ENCODE peak calls at places on chromosomes 5 and 9, in four cellular contexts. Q is GM12878, W is HepG2, T is K562. R is an unnamed sample.

GRCh38 chr5:82765765-82766164 is 311.4 kb downstream of the TMEM167A start:
- DNase-seq in Q (no peak), W (peak; percentile 53), T (no peak), R (no peak)

GRCh38 chr5:34628373-34628772 is 27.8 kb upstream of the RAI14 start:
- DNase-seq in Q (no peak), W (no peak), T (no peak), R (no peak)

GRCh38 chr5:160342413-160342941 is 27.9 kb downstream of the C1QTNF2 start:
- DNase-seq in Q (no peak), W (no peak), T (no peak), R (no peak)

GRCh38 chr5:13910637-13911288 is 33.7 kb downstream of the DNAH5 start:
- DNase-seq in Q (no peak), W (no peak), T (no peak), R (no peak)

GRCh38 chr5:113601423-113601822 is 87.9 kb downstream of the YTHDC2 start:
- DNase-seq in Q (no peak), W (no peak), T (no peak), R (no peak)

GRCh38 chr9:117815315-117815714 is 111.1 kb downstream of the TLR4 start:
- DNase-seq in Q (no peak), W (no peak), T (no peak), R (no peak)

GRCh38 chr9:3827175-3827574 is 301.4 kb upstream of the RFX3 start:
- DNase-seq in Q (no peak), W (no peak), T (no peak), R (no peak)

GRCh38 chr9:22342489-22343217 is 104.0 kb upstream of the DMRTA1 start:
- DNase-seq in Q (no peak), W (peak; percentile 27), T (no peak), R (no peak)

GRCh38 chr5:56494300-56494704 is 261.2 kb upstream of the ANKRD55 start:
- DNase-seq in Q (no peak), W (no peak), T (peak; percentile 69), R (no peak)

GRCh38 chr9:81492710-81493447 is 196.5 kb downstream of the TLE1 start:
- DNase-seq in Q (no peak), W (peak; percentile 8), T (no peak), R (no peak)

GRCh38 chr9:35406183-35406959 is 83.5 kb upstream of the RUSC2 start:
- DNase-seq in Q (no peak), W (no peak), T (peak; percentile 28), R (peak; percentile 98)

GRCh38 chr9:91047529-91047928 is 245.9 kb downstream of the SYK start:
- DNase-seq in Q (no peak), W (no peak), T (no peak), R (no peak)

GRCh38 chr5:179268399-179268952 is 76.8 kb downstream of the ADAMTS2 start:
- DNase-seq in Q (no peak), W (peak; percentile 27), T (no peak), R (no peak)

GRCh38 chr5:54243483-54244080 is 66.8 kb downstream of the ARL15 start:
- DNase-seq in Q (no peak), W (peak; percentile 31), T (peak; percentile 54), R (no peak)

GRCh38 chr5:7805379-7805778 is 45.6 kb downstream of the CFAP90 start:
- DNase-seq in Q (no peak), W (peak; percentile 9), T (peak; percentile 40), R (no peak)

GRCh38 chr5:52457808-52458207 is 329.9 kb upstream of the ITGA1 start:
- DNase-seq in Q (no peak), W (no peak), T (no peak), R (no peak)

GRCh38 chr5:177023247-177023703 is 779 bp downstream of the ZNF346 start:
- DNase-seq in Q (no peak), W (peak; percentile 9), T (peak; percentile 55), R (no peak)

GRCh38 chr5:133400831-133401351 is 211.4 kb downstream of the FSTL4 start:
- DNase-seq in Q (no peak), W (no peak), T (no peak), R (no peak)

GRCh38 chr5:18281947-18282557 is 647.8 kb downstream of the TAF11L14 start:
- DNase-seq in Q (no peak), W (peak; percentile 17), T (peak; percentile 4), R (no peak)

GRCh38 chr5:26563979-26564378 is 474.4 kb downstream of the CDH9 start:
- DNase-seq in Q (no peak), W (no peak), T (no peak), R (no peak)

GRCh38 chr5:127392762-127393161 is 102.2 kb downstream of the MEGF10 start:
- DNase-seq in Q (no peak), W (no peak), T (no peak), R (no peak)

GRCh38 chr9:129486496-129487306 is 134.2 kb downstream of the C9orf50 start:
- DNase-seq in Q (no peak), W (no peak), T (peak; percentile 38), R (no peak)

GRCh38 chr5:176570044-176570443 is 20.9 kb downstream of the CDHR2 start:
- DNase-seq in Q (no peak), W (no peak), T (no peak), R (no peak)

GRCh38 chr9:130421802-130422276 is 22.9 kb upstream of the ASS1 start:
- DNase-seq in Q (no peak), W (no peak), T (no peak), R (peak; percentile 47)

GRCh38 chr5:154189256-154189818 is 1.2 kb upstream of the GALNT10 start:
- DNase-seq in Q (no peak), W (no peak), T (no peak), R (no peak)

GRCh38 chr9:2727966-2728613 is 10.8 kb downstream of the KCNV2 start:
- DNase-seq in Q (peak; percentile 61), W (peak; percentile 58), T (peak; percentile 61), R (no peak)

GRCh38 chr9:113290052-113290607 is 13.0 kb downstream of the RNF183 start:
- DNase-seq in Q (no peak), W (no peak), T (no peak), R (no peak)
- TF ChIP-seq CREM in Q (no peak), W (no peak), T (no peak), R (no peak)

GRCh38 chr5:172696171-172696849 is 55.2 kb downstream of the NEURL1B start:
- DNase-seq in Q (no peak), W (no peak), T (no peak), R (no peak)
- TF ChIP-seq CREM in Q (no peak), W (no peak), T (no peak), R (no peak)

DNA sequence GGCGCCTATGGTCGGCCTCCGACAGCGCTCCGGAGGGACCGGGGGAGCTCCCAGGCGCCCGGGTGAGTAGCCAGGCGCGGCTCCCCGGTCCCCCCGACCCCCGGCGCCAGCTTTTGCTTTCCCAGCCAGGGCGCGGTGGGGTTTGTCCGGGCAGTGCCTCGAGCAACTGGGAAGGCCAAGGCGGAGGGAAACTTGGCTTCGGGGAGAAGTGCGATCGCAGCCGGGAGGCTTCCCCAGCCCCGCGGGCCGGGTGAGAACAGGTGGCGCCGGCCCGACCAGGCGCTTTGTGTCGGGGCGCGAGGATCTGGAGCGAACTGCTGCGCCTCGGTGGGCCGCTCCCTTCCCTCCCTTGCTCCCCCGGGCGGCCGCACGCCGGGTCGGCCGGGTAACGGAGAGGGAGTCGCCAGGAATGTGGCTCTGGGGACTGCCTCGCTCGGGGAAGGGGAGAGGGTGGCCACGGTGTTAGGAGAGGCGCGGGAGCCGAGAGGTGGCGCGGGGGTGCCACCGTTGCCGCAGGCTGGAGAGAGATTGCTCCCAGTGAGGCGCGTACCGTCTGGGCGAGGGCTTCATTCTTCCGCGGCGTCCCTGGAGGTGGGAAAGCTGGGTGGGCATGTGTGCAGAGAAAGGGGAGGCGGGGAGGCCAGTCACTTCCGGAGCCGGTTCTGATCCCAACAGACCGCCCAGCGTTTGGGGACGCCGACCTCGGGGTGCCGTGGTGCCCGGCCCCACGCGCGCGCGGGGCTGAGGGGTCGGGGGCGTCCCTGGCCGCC is 564 bp downstream of the DAPK1 start:
- DNase-seq in Q (no peak), W (peak; percentile 48), T (peak; percentile 49), R (peak; percentile 69)
- TF ChIP-seq CREM in Q (no peak), W (no peak), T (no peak), R (no peak)

GRCh38 chr5:9059920-9060691 is 485.8 kb downstream of the SEMA5A start:
- DNase-seq in Q (no peak), W (no peak), T (no peak), R (no peak)

GRCh38 chr5:9063615-9064245 is 482.1 kb downstream of the SEMA5A start:
- DNase-seq in Q (no peak), W (no peak), T (no peak), R (no peak)

GRCh38 chr5:9058666-9059065 is 487.2 kb downstream of the SEMA5A start:
- DNase-seq in Q (no peak), W (no peak), T (no peak), R (no peak)

GRCh38 chr5:9066349-9066748 is 479.5 kb downstream of the SEMA5A start:
- DNase-seq in Q (no peak), W (no peak), T (no peak), R (no peak)

GRCh38 chr5:9062873-9063272 is 483.0 kb downstream of the SEMA5A start:
- DNase-seq in Q (peak; percentile 31), W (no peak), T (no peak), R (no peak)
- TF ChIP-seq CREM in Q (no peak), W (no peak), T (no peak), R (no peak)

DNA sequence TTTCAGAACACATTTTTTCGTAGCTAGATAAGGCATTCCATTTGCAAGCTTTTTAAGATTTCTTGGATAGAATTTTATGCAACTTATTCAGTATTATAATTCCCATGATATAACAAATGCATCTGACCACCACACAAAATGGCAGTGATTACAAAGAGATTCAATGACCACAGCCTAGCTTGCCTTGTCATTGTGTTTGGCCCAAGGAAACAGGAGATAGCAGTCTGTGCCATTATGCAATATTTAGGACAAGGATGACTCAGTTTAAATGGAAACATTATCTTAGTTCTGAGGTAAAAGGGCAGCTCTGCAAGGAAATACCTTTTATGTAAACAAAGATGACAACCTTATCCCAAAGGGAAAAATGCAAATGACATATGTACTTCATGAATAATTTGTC is 89.8 kb downstream of the NUDT12 start:
- DNase-seq in Q (no peak), W (peak; percentile 25), T (peak; percentile 34), R (no peak)
- TF ChIP-seq CREM in Q (no peak), W (no peak), T (no peak), R (no peak)

GRCh38 chr5:75992677-75993582 is 90.3 kb upstream of the SV2C start:
- DNase-seq in Q (peak; percentile 19), W (no peak), T (no peak), R (no peak)
- TF ChIP-seq CREM in Q (no peak), W (no peak), T (no peak), R (no peak)

GRCh38 chr9:138073408-138073807 is 195.8 kb downstream of the CACNA1B start:
- DNase-seq in Q (no peak), W (no peak), T (no peak), R (no peak)
- TF ChIP-seq CREM in Q (no peak), W (no peak), T (no peak), R (no peak)

DNA sequence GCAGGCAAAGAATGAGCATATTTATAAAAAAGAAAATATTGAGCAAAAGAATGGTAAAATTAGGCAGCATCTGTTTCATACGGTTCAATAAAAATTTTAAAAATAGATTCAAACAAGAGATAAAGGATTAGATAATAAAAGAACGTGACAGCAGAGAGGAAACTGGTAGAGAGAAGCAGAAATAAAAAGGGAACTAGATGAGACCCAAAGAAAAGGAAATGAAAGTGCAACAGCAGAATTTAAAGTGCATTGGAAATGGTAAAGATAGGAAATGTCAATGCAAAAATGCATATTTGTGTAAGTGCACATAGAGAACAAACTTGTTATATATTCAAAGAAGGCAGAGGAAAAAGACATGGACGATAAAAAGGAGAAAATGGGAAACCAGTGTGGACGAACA is 70.2 kb downstream of the SUSD1 start:
- DNase-seq in Q (no peak), W (no peak), T (no peak), R (no peak)
- TF ChIP-seq CREM in Q (no peak), W (no peak), T (no peak), R (no peak)

R was measured in WTC11.